ENCODE peak calls at places on chromosomes 4 and X, in eight cellular contexts. I is cardiac muscle cell, L is body of pancreas, G is Peyer's patch, T is glutamatergic neuron, O is spleen, E is endodermal cell, C is endothelial cell. R is an unnamed sample.

GRCh38 chr4:184471872-184472539 is 2.3 kb downstream of the IRF2 start:
- DNase-seq in T (no peak), E (peak; percentile 59), I (no peak), C (no peak), G (no peak), L (no peak), O (no peak), R (peak; percentile 4)

GRCh38 chrX:39605183-39605582 is 492.6 kb downstream of the BCOR start:
- DNase-seq in C (no peak), O (no peak), L (no peak), T (no peak), G (no peak), E (no peak), I (no peak), R (no peak)

GRCh38 chr4:10684631-10685030 is at the start of gene CLNK:
- DNase-seq in G (peak; percentile 56), L (no peak), C (no peak), T (no peak), E (no peak), O (no peak), I (no peak), R (no peak)

GRCh38 chr4:147407261-147408045 is 73.4 kb upstream of the EDNRA start:
- DNase-seq in G (no peak), L (no peak), I (no peak), O (no peak), E (peak; percentile 79), C (no peak), T (no peak), R (no peak)

GRCh38 chrX:154437971-154438893 is 1.3 kb downstream of the GDI1 start:
- DNase-seq in E (no peak), G (no peak), T (no peak), C (no peak), L (no peak), O (no peak), I (no peak), R (no peak)

GRCh38 chrX:148333989-148334388 is 166.4 kb upstream of the AFF2 start:
- DNase-seq in L (no peak), C (no peak), T (no peak), G (no peak), I (no peak), E (no peak), O (no peak), R (no peak)

GRCh38 chr4:56981795-56982201 is 3.1 kb downstream of the POLR2B start:
- DNase-seq in C (no peak), L (no peak), G (no peak), E (no peak), T (no peak), I (no peak), O (no peak), R (no peak)

GRCh38 chrX:14927391-14927790 is 54.2 kb downstream of the MOSPD2 start:
- DNase-seq in E (no peak), L (no peak), I (no peak), C (no peak), G (no peak), T (no peak), O (no peak), R (no peak)

GRCh38 chr4:5953003-5953951 is 60.4 kb upstream of the CRMP1 start:
- DNase-seq in G (peak; percentile 14), C (no peak), O (peak; percentile 62), I (no peak), E (peak; percentile 38), L (no peak), T (no peak), R (no peak)

GRCh38 chr4:41597494-41597893 is 59.5 kb downstream of the LIMCH1 start:
- DNase-seq in L (no peak), C (no peak), T (no peak), G (no peak), O (no peak), I (no peak), E (no peak), R (no peak)

GRCh38 chr4:188657365-188657764 is 518.1 kb downstream of the TRIML1 start:
- DNase-seq in I (no peak), G (no peak), T (no peak), L (no peak), E (peak; percentile 49), O (no peak), C (no peak), R (no peak)

GRCh38 chrX:30888526-30889146 is 418 bp downstream of the TAB3 start:
- DNase-seq in E (peak; percentile 60), T (no peak), G (peak; percentile 53), I (peak; percentile 51), C (no peak), O (no peak), L (no peak), R (no peak)

GRCh38 chr4:110865611-110866254 is 242.9 kb upstream of the PITX2 start:
- DNase-seq in I (no peak), O (no peak), L (no peak), C (no peak), G (no peak), T (no peak), E (no peak), R (no peak)

GRCh38 chr4:120329386-120329785 is 262.7 kb upstream of the MAD2L1 start:
- DNase-seq in C (no peak), I (no peak), O (no peak), G (no peak), T (no peak), L (no peak), E (no peak), R (no peak)

GRCh38 chr4:163495900-163496299 is 1.4 kb downstream of the TMA16 start:
- DNase-seq in O (no peak), T (no peak), L (no peak), E (no peak), C (no peak), I (no peak), G (no peak), R (no peak)

GRCh38 chrX:44400588-44400987 is 57.1 kb upstream of the EFHC2 start:
- DNase-seq in L (no peak), C (no peak), T (no peak), O (no peak), E (no peak), G (no peak), I (no peak), R (no peak)

GRCh38 chr4:7756561-7757355 is 182.9 kb downstream of the AFAP1 start:
- DNase-seq in T (no peak), C (no peak), I (no peak), E (no peak), L (no peak), G (no peak), O (peak; percentile 59), R (no peak)

GRCh38 chr4:7754565-7755262 is 184.9 kb downstream of the AFAP1 start:
- DNase-seq in G (no peak), L (no peak), T (no peak), E (no peak), O (peak; percentile 71), C (no peak), I (no peak), R (no peak)

GRCh38 chr4:7753931-7754465 is 185.7 kb downstream of the AFAP1 start:
- DNase-seq in L (no peak), O (no peak), I (no peak), C (no peak), G (no peak), E (no peak), T (no peak), R (peak; percentile 38)

GRCh38 chr4:7756071-7756470 is 183.6 kb downstream of the AFAP1 start:
- DNase-seq in O (peak; percentile 54), L (no peak), T (no peak), C (no peak), E (no peak), I (no peak), G (no peak), R (no peak)

GRCh38 chr4:7755529-7755928 is 184.1 kb downstream of the AFAP1 start:
- DNase-seq in I (no peak), E (no peak), T (no peak), L (no peak), G (no peak), C (no peak), O (peak; percentile 65), R (no peak)
- TF ChIP-seq CTCF in I (no peak), E (no peak), T (no peak), L (no peak), G (no peak), C (no peak), O (no peak), R (no peak)

GRCh38 chrX:53241558-53241957 is 16.6 kb upstream of the KDM5C start:
- DNase-seq in G (no peak), T (no peak), E (no peak), I (no peak), L (no peak), O (peak; percentile 67), C (no peak), R (no peak)
- TF ChIP-seq CTCF in G (no peak), T (no peak), E (no peak), I (no peak), L (no peak), O (no peak), C (no peak), R (no peak)

GRCh38 chr4:104815593-104816156 is 321.0 kb upstream of the CXXC4 start:
- DNase-seq in T (no peak), O (no peak), L (no peak), E (no peak), G (no peak), C (no peak), I (no peak), R (no peak)
- TF ChIP-seq CTCF in T (no peak), O (no peak), L (no peak), E (no peak), G (no peak), C (no peak), I (no peak), R (no peak)

GRCh38 chrX:724256-724655 is 93.7 kb downstream of the SHOX start:
- DNase-seq in L (no peak), I (no peak), T (no peak), E (peak; percentile 36), C (no peak), O (no peak), G (no peak), R (no peak)

GRCh38 chrX:723781-724180 is 93.2 kb downstream of the SHOX start:
- DNase-seq in C (no peak), E (no peak), O (no peak), G (no peak), L (no peak), I (no peak), T (no peak), R (no peak)

GRCh38 chrX:729583-730409 is 99.2 kb downstream of the SHOX start:
- DNase-seq in O (no peak), I (no peak), C (no peak), G (no peak), L (no peak), E (peak; percentile 40), T (no peak), R (no peak)

DNA sequence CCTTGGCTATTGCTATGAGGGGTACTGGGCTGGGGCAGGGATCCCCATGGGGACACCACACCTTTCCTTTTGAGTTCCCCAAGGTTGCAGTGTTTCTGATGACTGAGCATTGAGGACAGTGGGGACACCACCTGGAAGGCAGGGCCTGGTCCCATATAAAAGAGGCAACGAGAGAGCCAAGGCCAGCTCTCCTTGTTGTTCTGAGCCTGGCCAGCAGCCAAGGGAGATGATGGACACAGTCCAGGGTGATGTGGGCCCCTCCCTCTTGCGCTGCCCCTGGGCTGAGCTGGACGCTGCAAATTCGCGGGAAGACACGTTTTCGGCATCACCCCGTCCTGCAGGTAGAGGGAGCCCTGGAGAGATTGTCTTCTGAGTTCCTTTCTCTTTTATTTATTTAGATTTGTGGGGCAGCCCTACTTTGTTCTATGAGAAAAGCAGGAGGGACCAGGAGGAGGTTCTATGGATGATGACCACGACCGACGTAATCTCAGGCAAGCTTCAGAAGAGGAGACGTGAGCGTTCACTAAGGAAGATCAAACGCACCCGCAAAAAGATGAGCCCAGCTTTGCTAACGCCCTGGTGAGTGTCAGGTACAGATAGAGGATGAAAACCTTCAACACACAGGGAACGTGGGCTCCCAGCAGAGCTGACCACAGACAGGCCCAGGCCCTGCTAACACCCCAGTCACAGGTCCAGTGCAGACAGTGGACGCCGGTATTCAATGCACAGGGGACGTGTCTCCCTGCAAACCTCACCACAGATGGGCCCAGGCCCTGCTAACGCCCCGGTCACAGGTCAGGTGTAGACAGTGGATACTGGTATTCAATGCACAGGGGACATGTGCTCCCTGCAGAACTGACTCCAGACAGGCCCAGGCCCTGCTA is 97.4 kb downstream of the SHOX start:
- DNase-seq in E (peak; percentile 87), O (no peak), T (peak; percentile 46), L (no peak), C (no peak), I (peak; percentile 45), G (no peak), R (peak; percentile 6)
- TF ChIP-seq CTCF in E (peak; percentile 81), O (no peak), T (peak; percentile 66), L (no peak), C (no peak), I (no peak), G (no peak), R (no peak)

R was measured in Calu3.